ENCODE peak calls at places on chromosomes 7 and 10, in ten cellular contexts. F, Q, L, R, Y, J, D, G, W and S are unnamed samples.

GRCh38 chr7:138935438-138936079 is 45.6 kb downstream of the KIAA1549 start:
- DNase-seq in Q (no peak), W (no peak), L (peak), F (peak), J (no peak), G (peak), Y (peak), R (no peak), D (peak), S (no peak)

GRCh38 chr10:51462076-51462779 is 237.2 kb downstream of the CSTF2T start:
- DNase-seq in Q (no peak), D (no peak), G (no peak), R (no peak), L (no peak), W (no peak), J (no peak), F (peak), Y (no peak), S (no peak)

GRCh38 chr7:142025896-142026295 is 30.2 kb downstream of the MGAM start:
- DNase-seq in G (no peak), Q (no peak), R (no peak), J (no peak), D (no peak), W (no peak), Y (peak), F (peak), L (peak), S (no peak)

GRCh38 chr7:665251-665650 is 61.2 kb upstream of the DNAAF5 start:
- DNase-seq in D (peak), J (no peak), Q (no peak), R (no peak), W (no peak), Y (peak), F (peak), G (no peak), L (peak), S (no peak)

GRCh38 chr7:135717686-135718085 is 10.3 kb downstream of the SLC13A4 start:
- DNase-seq in G (no peak), J (no peak), R (no peak), L (no peak), W (no peak), D (no peak), Q (no peak), Y (no peak), F (no peak), S (no peak)

GRCh38 chr10:15169555-15170407 is 1.3 kb upstream of the NMT2 start:
- DNase-seq in F (no peak), Y (peak), R (peak), L (peak), G (no peak), Q (no peak), D (no peak), J (no peak), W (no peak), S (no peak)

GRCh38 chr10:6061056-6061455 is 1.1 kb downstream of the IL2RA start:
- DNase-seq in G (no peak), J (no peak), L (no peak), D (no peak), Y (no peak), Q (no peak), R (no peak), F (no peak), W (no peak), S (no peak)

GRCh38 chr7:39434012-39434411 is 132.2 kb upstream of the YAE1 start:
- DNase-seq in Q (no peak), L (no peak), D (no peak), F (no peak), J (no peak), W (no peak), Y (no peak), G (no peak), R (no peak), S (no peak)

GRCh38 chr10:60978287-60979115 is 34.5 kb upstream of the RHOBTB1 start:
- DNase-seq in J (no peak), D (peak), W (no peak), F (peak), L (no peak), Q (no peak), G (no peak), Y (peak), R (no peak), S (no peak)

GRCh38 chr7:34165927-34166550 is 260.7 kb downstream of the BMPER start:
- DNase-seq in G (no peak), L (peak), F (peak), W (no peak), D (peak), J (peak), Q (no peak), R (no peak), Y (peak), S (no peak)

GRCh38 chr10:1049425-1049958 is 573 bp upstream of the IDI1 start:
- DNase-seq in J (no peak), W (no peak), F (peak), Q (no peak), Y (peak), G (no peak), R (no peak), L (peak), D (no peak), S (no peak)

GRCh38 chr10:120517881-120518484 is 61.0 kb downstream of the PLPP4 start:
- DNase-seq in F (peak), Q (no peak), W (no peak), Y (no peak), G (no peak), J (no peak), L (no peak), R (no peak), D (no peak), S (no peak)

GRCh38 chr7:108178393-108178792 is 48.2 kb upstream of the LAMB4 start:
- DNase-seq in L (no peak), Y (no peak), R (no peak), Q (no peak), G (peak), J (no peak), W (no peak), D (no peak), F (no peak), S (no peak)

GRCh38 chr7:133394369-133394768 is 141.5 kb downstream of the EXOC4 start:
- DNase-seq in J (no peak), R (no peak), F (no peak), G (peak), Y (no peak), Q (no peak), L (no peak), W (no peak), D (no peak), S (no peak)

GRCh38 chr7:154427527-154427926 is 375.3 kb downstream of the DPP6 start:
- DNase-seq in W (no peak), Q (no peak), G (no peak), D (no peak), F (no peak), J (no peak), L (no peak), Y (no peak), R (no peak), S (no peak)

GRCh38 chr7:24756989-24757798 is at the start of gene GSDME:
- DNase-seq in W (peak), L (peak), D (peak), F (peak), R (peak), Y (peak), J (no peak), G (peak), Q (peak), S (no peak)

GRCh38 chr7:126845331-126845730 is 407.4 kb downstream of the GRM8 start:
- DNase-seq in L (peak), G (no peak), J (no peak), D (no peak), Y (no peak), W (no peak), Q (no peak), R (no peak), F (no peak), S (no peak)

GRCh38 chr10:77537720-77538373 is 99.8 kb downstream of the KCNMA1 start:
- DNase-seq in Y (no peak), W (no peak), Q (no peak), R (no peak), F (peak), L (no peak), G (no peak), J (no peak), D (no peak), S (no peak)

GRCh38 chr10:114674321-114674720 is 16.2 kb upstream of the ABLIM1 start:
- DNase-seq in D (no peak), W (no peak), J (peak), L (no peak), R (no peak), F (no peak), Q (no peak), G (no peak), Y (peak), S (no peak)

GRCh38 chr7:123879628-123880027 is 34.7 kb downstream of the HYAL4 start:
- DNase-seq in R (no peak), Y (no peak), G (no peak), J (no peak), Q (no peak), D (no peak), W (no peak), L (no peak), F (no peak), S (no peak)

GRCh38 chr7:37467017-37467416 is 18.4 kb upstream of the ELMO1 start:
- DNase-seq in D (no peak), F (no peak), J (no peak), Q (no peak), Y (no peak), R (no peak), L (no peak), W (no peak), G (no peak), S (no peak)